ENCODE peak calls at places on chromosomes 11 and 22, in six cellular contexts. One of them, this sample, is unnamed.

GRCh38 chr11:1158681-1159525 is 1.1 kb downstream of the MUC5AC start:
- DNase-seq in stomach: peak
- DNase-seq in uterus: no peak
- DNase-seq in adrenal gland: no peak
- DNase-seq in Peyer's patch: peak
- DNase-seq in heart left ventricle: no peak
- DNase-seq in this sample: no peak

GRCh38 chr11:47480762-47481161 is 31.8 kb upstream of the RAPSN start:
- DNase-seq in stomach: no peak
- DNase-seq in uterus: no peak
- DNase-seq in heart left ventricle: no peak
- DNase-seq in adrenal gland: no peak
- DNase-seq in Peyer's patch: no peak
- DNase-seq in this sample: no peak

GRCh38 chr11:55970935-55971334 is 1.2 kb upstream of the OR10AG1 start:
- DNase-seq in uterus: no peak
- DNase-seq in heart left ventricle: no peak
- DNase-seq in stomach: no peak
- DNase-seq in adrenal gland: no peak
- DNase-seq in Peyer's patch: no peak
- DNase-seq in this sample: no peak

GRCh38 chr11:116642902-116643301 is 129.9 kb downstream of the BUD13 start:
- DNase-seq in heart left ventricle: no peak
- DNase-seq in Peyer's patch: no peak
- DNase-seq in stomach: no peak
- DNase-seq in uterus: no peak
- DNase-seq in adrenal gland: no peak
- DNase-seq in this sample: no peak

GRCh38 chr11:1879941-1880720 is 11.6 kb downstream of the PRR33 start:
- DNase-seq in stomach: no peak
- DNase-seq in Peyer's patch: peak
- DNase-seq in heart left ventricle: peak
- DNase-seq in adrenal gland: peak
- DNase-seq in uterus: peak
- DNase-seq in this sample: no peak

GRCh38 chr11:91433284-91434010 is 791.2 kb upstream of the FAT3 start:
- DNase-seq in stomach: no peak
- DNase-seq in Peyer's patch: no peak
- DNase-seq in heart left ventricle: no peak
- DNase-seq in uterus: no peak
- DNase-seq in adrenal gland: no peak
- DNase-seq in this sample: no peak

GRCh38 chr11:75778962-75779361 is 10.4 kb downstream of the DGAT2 start:
- DNase-seq in heart left ventricle: no peak
- DNase-seq in adrenal gland: no peak
- DNase-seq in stomach: no peak
- DNase-seq in Peyer's patch: no peak
- DNase-seq in uterus: no peak
- DNase-seq in this sample: no peak

GRCh38 chr11:18578975-18579598 is 9.4 kb downstream of the UEVLD start:
- DNase-seq in heart left ventricle: no peak
- DNase-seq in Peyer's patch: peak
- DNase-seq in adrenal gland: no peak
- DNase-seq in uterus: no peak
- DNase-seq in stomach: peak
- DNase-seq in this sample: no peak

GRCh38 chr22:46902998-46903916 is 140.8 kb downstream of the TBC1D22A start:
- DNase-seq in stomach: peak
- DNase-seq in heart left ventricle: no peak
- DNase-seq in Peyer's patch: no peak
- DNase-seq in adrenal gland: peak
- DNase-seq in uterus: no peak
- DNase-seq in this sample: no peak

GRCh38 chr22:32622762-32623147 is 148.1 kb downstream of the FBXO7 start:
- DNase-seq in uterus: no peak
- DNase-seq in adrenal gland: no peak
- DNase-seq in Peyer's patch: no peak
- DNase-seq in heart left ventricle: no peak
- DNase-seq in stomach: no peak
- DNase-seq in this sample: no peak

GRCh38 chr11:86182976-86183584 is 61.5 kb upstream of the EED start:
- DNase-seq in uterus: no peak
- DNase-seq in adrenal gland: no peak
- DNase-seq in heart left ventricle: no peak
- DNase-seq in Peyer's patch: peak
- DNase-seq in stomach: peak
- DNase-seq in this sample: peak

GRCh38 chr11:14357843-14358728 is 897 bp downstream of the RRAS2 start:
- DNase-seq in Peyer's patch: peak
- DNase-seq in stomach: peak
- DNase-seq in adrenal gland: peak
- DNase-seq in uterus: peak
- DNase-seq in heart left ventricle: peak
- DNase-seq in this sample: peak

GRCh38 chr11:27391336-27392015 is 28.5 kb upstream of the CCDC34 start:
- DNase-seq in adrenal gland: no peak
- DNase-seq in stomach: no peak
- DNase-seq in uterus: no peak
- DNase-seq in heart left ventricle: no peak
- DNase-seq in Peyer's patch: no peak
- DNase-seq in this sample: no peak

GRCh38 chr22:38776086-38776485 is 17.9 kb downstream of the DNAL4 start:
- DNase-seq in uterus: no peak
- DNase-seq in heart left ventricle: peak
- DNase-seq in stomach: no peak
- DNase-seq in adrenal gland: no peak
- DNase-seq in Peyer's patch: no peak
- DNase-seq in this sample: no peak

GRCh38 chr22:20583471-20583922 is 76.1 kb downstream of the MED15 start:
- DNase-seq in Peyer's patch: no peak
- DNase-seq in adrenal gland: peak
- DNase-seq in heart left ventricle: no peak
- DNase-seq in uterus: no peak
- DNase-seq in stomach: no peak
- DNase-seq in this sample: no peak

GRCh38 chr11:44005076-44005800 is 42.5 kb upstream of the ACCSL start:
- DNase-seq in stomach: peak
- DNase-seq in uterus: no peak
- DNase-seq in heart left ventricle: no peak
- DNase-seq in Peyer's patch: peak
- DNase-seq in adrenal gland: no peak
- DNase-seq in this sample: no peak

GRCh38 chr11:111416231-111416960 is 37.3 kb upstream of the POU2AF1 start:
- DNase-seq in Peyer's patch: no peak
- DNase-seq in stomach: no peak
- DNase-seq in heart left ventricle: no peak
- DNase-seq in uterus: no peak
- DNase-seq in adrenal gland: no peak
- DNase-seq in this sample: no peak

GRCh38 chr22:47552541-47553205 is 790.2 kb downstream of the TBC1D22A start:
- DNase-seq in stomach: no peak
- DNase-seq in heart left ventricle: no peak
- DNase-seq in uterus: no peak
- DNase-seq in Peyer's patch: no peak
- DNase-seq in adrenal gland: no peak
- DNase-seq in this sample: no peak

GRCh38 chr11:57277845-57278720 is 41.0 kb upstream of the APLNR start:
- DNase-seq in uterus: peak
- DNase-seq in heart left ventricle: peak
- DNase-seq in Peyer's patch: peak
- DNase-seq in adrenal gland: peak
- DNase-seq in stomach: peak
- DNase-seq in this sample: peak

GRCh38 chr11:76785513-76785912 is 2.4 kb downstream of the TSKU start:
- DNase-seq in Peyer's patch: no peak
- DNase-seq in heart left ventricle: no peak
- DNase-seq in stomach: no peak
- DNase-seq in adrenal gland: no peak
- DNase-seq in uterus: no peak
- DNase-seq in this sample: no peak

GRCh38 chr11:76781861-76782500 is 1.2 kb upstream of the TSKU start:
- DNase-seq in stomach: no peak
- DNase-seq in heart left ventricle: no peak
- DNase-seq in adrenal gland: no peak
- DNase-seq in Peyer's patch: no peak
- DNase-seq in uterus: no peak
- DNase-seq in this sample: no peak

GRCh38 chr11:76782526-76783293 is 446 bp upstream of the TSKU start:
- DNase-seq in uterus: peak
- DNase-seq in heart left ventricle: peak
- DNase-seq in stomach: peak
- DNase-seq in Peyer's patch: peak
- DNase-seq in adrenal gland: peak
- DNase-seq in this sample: peak

GRCh38 chr11:76783294-76783900 is at the start of gene TSKU:
- DNase-seq in heart left ventricle: no peak
- DNase-seq in stomach: no peak
- DNase-seq in uterus: no peak
- DNase-seq in Peyer's patch: no peak
- DNase-seq in adrenal gland: peak
- DNase-seq in this sample: peak

DNA sequence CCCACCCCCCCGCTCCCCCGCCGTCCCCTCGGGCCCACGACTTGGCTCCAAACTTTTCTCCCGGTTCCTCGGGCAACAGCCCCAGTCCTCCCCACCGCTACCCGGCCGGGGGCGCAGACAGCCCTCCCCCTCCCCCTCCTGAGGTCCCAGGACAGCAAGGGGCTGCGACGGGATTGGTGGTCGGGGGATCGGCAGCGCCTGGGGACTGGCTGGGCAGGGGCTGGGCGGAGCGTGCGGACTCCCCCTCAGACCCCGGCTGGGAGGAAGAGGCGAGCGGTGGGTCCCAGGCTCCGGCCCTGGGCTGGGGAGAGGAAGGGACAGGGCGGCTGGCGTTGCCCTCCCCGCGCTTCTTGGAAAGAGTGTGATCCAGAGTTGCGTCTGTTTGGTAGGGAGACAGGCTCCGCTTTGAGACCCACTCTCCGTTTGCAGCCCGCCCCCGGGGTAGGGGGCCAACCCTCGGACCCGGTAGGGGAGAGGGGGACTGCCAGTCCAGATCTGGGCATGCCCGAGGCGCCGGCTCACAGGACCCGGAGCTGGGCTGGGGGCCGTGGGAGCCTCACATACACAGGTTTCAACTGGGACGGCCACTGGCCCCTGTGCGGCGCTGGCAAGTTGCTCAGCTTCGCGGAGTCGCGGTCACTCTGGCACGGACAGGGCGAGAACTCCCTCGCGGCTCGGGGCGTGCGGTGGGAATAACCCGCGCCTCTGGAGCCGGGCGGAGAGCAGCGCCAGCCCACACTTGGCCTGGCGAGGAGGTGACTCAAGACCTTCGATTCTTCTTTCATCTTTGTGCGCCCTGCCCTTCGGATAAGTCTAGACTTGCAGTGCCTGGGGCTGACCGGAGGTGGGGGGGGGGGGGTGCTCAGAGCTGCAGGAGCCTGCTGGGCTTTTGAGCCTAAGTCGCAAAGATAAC is 1.0 kb downstream of the TSKU start:
- DNase-seq in stomach: peak
- DNase-seq in Peyer's patch: no peak
- DNase-seq in uterus: peak
- DNase-seq in heart left ventricle: peak
- DNase-seq in adrenal gland: peak
- DNase-seq in this sample: peak
- TF ChIP-seq POLR2A in stomach: no peak
- TF ChIP-seq POLR2A in Peyer's patch: peak
- TF ChIP-seq POLR2A in uterus: peak
- TF ChIP-seq POLR2A in heart left ventricle: no peak
- TF ChIP-seq POLR2A in adrenal gland: no peak
- TF ChIP-seq POLR2A in this sample: peak

GRCh38 chr22:27307545-27308279 is 493.8 kb downstream of the MN1 start:
- DNase-seq in stomach: no peak
- DNase-seq in heart left ventricle: no peak
- DNase-seq in adrenal gland: no peak
- DNase-seq in uterus: no peak
- DNase-seq in Peyer's patch: no peak
- DNase-seq in this sample: no peak
- TF ChIP-seq POLR2A in stomach: no peak
- TF ChIP-seq POLR2A in heart left ventricle: no peak
- TF ChIP-seq POLR2A in adrenal gland: no peak
- TF ChIP-seq POLR2A in uterus: no peak
- TF ChIP-seq POLR2A in Peyer's patch: no peak
- TF ChIP-seq POLR2A in this sample: no peak

DNA sequence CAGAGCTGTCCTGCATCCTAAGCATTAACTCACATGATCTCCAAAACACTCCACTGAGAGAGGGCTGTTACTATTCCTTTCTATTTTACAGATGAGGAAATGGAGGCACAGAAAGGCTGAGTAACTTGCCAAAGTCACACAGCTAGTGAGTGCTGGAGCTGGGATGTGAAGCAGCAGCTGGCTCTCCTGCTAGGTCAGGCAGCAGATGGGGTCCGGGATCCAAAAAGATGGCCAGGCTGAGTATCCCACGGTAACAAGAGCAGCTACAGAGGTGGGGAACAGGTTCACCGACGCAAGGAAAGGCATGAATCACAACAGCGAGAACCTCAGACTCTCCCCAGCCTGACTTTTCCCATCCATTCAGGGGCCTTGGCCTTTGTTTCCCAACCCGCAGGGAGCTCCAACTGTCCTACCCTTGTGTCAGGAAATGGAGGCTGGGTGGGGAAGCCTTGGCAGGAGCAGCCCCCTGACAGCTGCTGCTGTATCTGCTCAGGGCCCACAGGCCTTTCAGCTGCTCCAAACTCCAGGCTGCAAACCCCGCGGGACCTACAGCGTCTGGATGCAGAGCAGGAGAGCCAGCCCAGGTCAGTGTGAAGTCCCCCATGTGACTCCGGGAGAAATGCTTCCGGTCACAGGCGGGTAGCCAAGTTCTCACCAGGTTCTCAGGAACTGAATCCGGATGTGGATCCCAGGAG is 29.5 kb downstream of the DKK3 start:
- DNase-seq in adrenal gland: peak
- DNase-seq in uterus: peak
- DNase-seq in heart left ventricle: peak
- DNase-seq in Peyer's patch: peak
- DNase-seq in stomach: peak
- DNase-seq in this sample: no peak
- TF ChIP-seq POLR2A in adrenal gland: no peak
- TF ChIP-seq POLR2A in uterus: no peak
- TF ChIP-seq POLR2A in heart left ventricle: no peak
- TF ChIP-seq POLR2A in Peyer's patch: no peak
- TF ChIP-seq POLR2A in stomach: no peak
- TF ChIP-seq POLR2A in this sample: peak

GRCh38 chr22:41382098-41382578 is 396 bp downstream of the TEF start:
- DNase-seq in heart left ventricle: peak
- DNase-seq in adrenal gland: peak
- DNase-seq in Peyer's patch: peak
- DNase-seq in uterus: peak
- DNase-seq in stomach: peak
- DNase-seq in this sample: peak

GRCh38 chr22:41383085-41383484 is 1.3 kb downstream of the TEF start:
- DNase-seq in uterus: no peak
- DNase-seq in Peyer's patch: no peak
- DNase-seq in stomach: no peak
- DNase-seq in heart left ventricle: no peak
- DNase-seq in adrenal gland: no peak
- DNase-seq in this sample: no peak

GRCh38 chr22:41382610-41383009 is 868 bp downstream of the TEF start:
- DNase-seq in uterus: no peak
- DNase-seq in stomach: no peak
- DNase-seq in Peyer's patch: no peak
- DNase-seq in adrenal gland: peak
- DNase-seq in heart left ventricle: no peak
- DNase-seq in this sample: no peak

GRCh38 chr22:41380993-41381328 is 781 bp upstream of the TEF start:
- DNase-seq in Peyer's patch: no peak
- DNase-seq in stomach: peak
- DNase-seq in uterus: no peak
- DNase-seq in adrenal gland: peak
- DNase-seq in heart left ventricle: no peak
- DNase-seq in this sample: peak

GRCh38 chr22:41381329-41382097 is at the start of gene TEF:
- DNase-seq in adrenal gland: peak
- DNase-seq in heart left ventricle: peak
- DNase-seq in uterus: peak
- DNase-seq in stomach: peak
- DNase-seq in Peyer's patch: peak
- DNase-seq in this sample: peak
- TF ChIP-seq POLR2A in adrenal gland: peak
- TF ChIP-seq POLR2A in heart left ventricle: no peak
- TF ChIP-seq POLR2A in uterus: peak
- TF ChIP-seq POLR2A in stomach: no peak
- TF ChIP-seq POLR2A in Peyer's patch: peak
- TF ChIP-seq POLR2A in this sample: peak